ENCODE peak calls at places on chromosomes 7 and 10, in five cellular contexts. A is IMR-90, U is H9, C is mesendoderm, F is mesenchymal stem cell. I is an unnamed sample.

GRCh38 chr10:56605043-56605442 is 244.0 kb upstream of the ZWINT start:
- DNase-seq in A (no peak), C (peak), U (peak), F (no peak), I (no peak)

GRCh38 chr7:16891338-16891737 is 9.6 kb upstream of the AGR3 start:
- DNase-seq in A (peak), F (peak), C (peak), U (peak), I (no peak)

GRCh38 chr7:33837356-33837851 is 67.9 kb upstream of the BMPER start:
- DNase-seq in A (no peak), F (peak), U (no peak), C (no peak), I (no peak)

GRCh38 chr7:36129048-36129534 is 24.0 kb upstream of the EEPD1 start:
- DNase-seq in C (no peak), A (peak), F (peak), U (no peak), I (no peak)

GRCh38 chr10:78863121-78863520 is 205.6 kb upstream of the ZMIZ1 start:
- DNase-seq in F (no peak), U (no peak), C (no peak), A (no peak), I (no peak)

GRCh38 chr10:88783734-88784133 is 18.8 kb upstream of the LIPM start:
- DNase-seq in C (no peak), U (no peak), F (peak), A (peak), I (no peak)

GRCh38 chr7:37113661-37114355 is 334.9 kb downstream of the ELMO1 start:
- DNase-seq in A (no peak), F (no peak), C (no peak), U (no peak), I (no peak)

GRCh38 chr10:28540145-28540544 is 7.2 kb downstream of the WAC start:
- DNase-seq in U (no peak), A (no peak), F (no peak), C (no peak), I (no peak)

GRCh38 chr10:131043039-131043691 is 268.4 kb downstream of the TCERG1L start:
- DNase-seq in C (no peak), U (no peak), A (no peak), F (no peak), I (no peak)

GRCh38 chr7:27182285-27182827 is 2.7 kb downstream of the HOXA11 start:
- DNase-seq in U (peak), C (no peak), A (no peak), F (no peak), I (no peak)

GRCh38 chr7:7212612-7213011 is 30.3 kb downstream of the C1GALT1 start:
- DNase-seq in A (no peak), F (peak), U (no peak), C (peak), I (no peak)

GRCh38 chr7:68868975-68869374 is 729.3 kb upstream of the AUTS2 start:
- DNase-seq in C (no peak), A (no peak), F (no peak), U (no peak), I (no peak)

GRCh38 chr7:116851175-116851574 is 11.2 kb upstream of the CAPZA2 start:
- DNase-seq in A (no peak), U (no peak), F (no peak), C (no peak), I (no peak)

DNA sequence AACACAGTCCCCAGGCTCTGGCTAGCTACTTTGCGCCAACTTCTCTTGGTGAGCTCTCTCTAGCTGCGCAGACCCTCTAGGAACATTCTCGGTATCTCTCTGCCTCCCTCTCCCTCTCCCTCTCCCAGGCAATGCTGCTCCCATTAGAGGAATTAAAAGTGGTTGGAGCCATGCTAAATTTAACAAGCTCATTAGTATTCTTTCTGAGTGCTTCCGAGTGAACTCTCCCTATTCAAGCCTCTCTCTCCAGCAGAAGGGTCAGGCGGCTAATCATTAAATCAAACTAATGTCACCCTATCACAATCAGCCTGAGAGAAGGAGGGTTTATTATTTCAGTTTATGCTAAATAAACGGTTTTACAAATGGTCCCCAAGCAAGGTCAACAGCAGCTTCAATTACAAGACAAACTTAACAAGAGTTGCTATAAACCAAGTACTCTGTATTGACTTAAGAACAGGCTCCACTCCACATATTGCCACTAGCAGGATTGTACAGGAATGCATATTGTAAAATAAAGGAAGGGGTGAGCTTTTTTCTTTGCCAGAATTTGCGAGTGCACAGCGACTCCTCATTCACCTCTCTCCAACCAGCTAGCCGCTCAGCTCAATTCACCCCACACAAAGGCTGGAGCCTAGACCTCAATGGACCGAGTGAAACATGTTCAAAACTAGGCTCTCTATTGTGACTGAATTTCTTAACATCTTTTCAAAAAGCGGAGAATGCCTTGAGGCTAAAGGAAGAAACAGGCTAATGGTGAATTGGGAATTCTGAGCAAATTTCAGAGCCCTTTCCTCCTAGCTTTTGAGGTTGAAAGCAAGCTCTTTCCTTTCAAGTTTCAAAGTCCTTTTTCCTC is 84.4 kb downstream of the GLI3 start:
- DNase-seq in F (no peak), C (no peak), U (no peak), A (no peak), I (peak)
- H2AK5ac ChIP-seq in F (no peak), C (no peak), U (no peak), A (no peak), I (no peak)

GRCh38 chr10:119209050-119209735 is 1.8 kb downstream of the GRK5 start:
- DNase-seq in U (peak), A (peak), F (peak), C (peak), I (peak)

GRCh38 chr10:119210633-119211032 is 3.3 kb downstream of the GRK5 start:
- DNase-seq in F (no peak), C (no peak), U (no peak), A (no peak), I (no peak)

GRCh38 chr10:119209736-119210355 is 2.5 kb downstream of the GRK5 start:
- DNase-seq in F (peak), A (peak), U (no peak), C (no peak), I (no peak)

GRCh38 chr10:119211176-119211575 is 3.8 kb downstream of the GRK5 start:
- DNase-seq in C (no peak), U (no peak), F (peak), A (peak), I (no peak)

DNA sequence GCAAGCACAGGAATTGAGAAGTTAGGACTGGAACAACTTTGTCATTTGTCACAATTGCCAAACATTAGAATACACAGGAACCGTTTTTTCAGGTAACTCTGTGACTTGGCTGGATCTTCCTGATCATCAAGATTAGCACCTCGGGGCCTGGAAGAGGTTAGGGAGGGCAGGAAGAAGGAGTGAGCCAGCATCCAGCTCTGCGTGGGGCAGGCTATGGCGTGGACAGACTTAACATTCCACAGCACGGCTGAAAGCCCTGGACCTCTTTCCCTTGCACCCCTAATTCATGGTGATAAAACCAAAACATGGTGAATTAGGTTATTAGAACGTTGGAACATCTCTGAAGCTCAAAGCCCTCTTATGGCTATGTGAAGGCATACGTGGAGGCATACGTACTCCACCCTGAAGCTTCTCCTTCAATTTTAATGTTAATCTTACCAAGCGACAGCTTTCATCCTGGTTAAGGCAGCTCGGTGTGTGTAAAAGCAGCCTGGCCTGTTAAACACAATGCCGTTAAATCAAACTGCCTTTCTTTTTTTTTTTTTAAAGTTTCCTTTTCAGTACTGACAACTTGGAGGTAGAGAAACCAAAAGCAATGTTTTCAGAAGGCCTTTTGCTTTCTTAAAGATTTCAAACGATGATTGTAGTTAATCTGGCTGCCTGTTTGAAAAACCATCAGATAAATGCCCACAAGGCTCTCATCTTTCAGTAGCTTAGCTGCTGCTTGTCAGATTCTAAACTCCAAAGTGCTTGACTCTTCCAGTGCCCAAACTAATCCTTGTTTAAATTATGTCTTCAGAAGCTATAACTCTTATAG is 4.5 kb downstream of the GRK5 start:
- DNase-seq in U (no peak), A (no peak), C (peak), F (peak), I (no peak)
- H3K9ac ChIP-seq in U (no peak), A (peak), C (no peak), F (peak), I (no peak)

GRCh38 chr10:3951993-3952392 is 167.0 kb upstream of the KLF6 start:
- DNase-seq in C (no peak), F (no peak), U (no peak), A (no peak), I (no peak)

GRCh38 chr10:3948843-3949242 is 163.8 kb upstream of the KLF6 start:
- DNase-seq in F (no peak), C (no peak), A (peak), U (no peak), I (no peak)

GRCh38 chr10:3950676-3951275 is 165.8 kb upstream of the KLF6 start:
- DNase-seq in A (no peak), F (no peak), C (no peak), U (no peak), I (no peak)

GRCh38 chr10:3946234-3947229 is 161.5 kb upstream of the KLF6 start:
- DNase-seq in C (peak), A (no peak), U (no peak), F (no peak), I (no peak)

DNA sequence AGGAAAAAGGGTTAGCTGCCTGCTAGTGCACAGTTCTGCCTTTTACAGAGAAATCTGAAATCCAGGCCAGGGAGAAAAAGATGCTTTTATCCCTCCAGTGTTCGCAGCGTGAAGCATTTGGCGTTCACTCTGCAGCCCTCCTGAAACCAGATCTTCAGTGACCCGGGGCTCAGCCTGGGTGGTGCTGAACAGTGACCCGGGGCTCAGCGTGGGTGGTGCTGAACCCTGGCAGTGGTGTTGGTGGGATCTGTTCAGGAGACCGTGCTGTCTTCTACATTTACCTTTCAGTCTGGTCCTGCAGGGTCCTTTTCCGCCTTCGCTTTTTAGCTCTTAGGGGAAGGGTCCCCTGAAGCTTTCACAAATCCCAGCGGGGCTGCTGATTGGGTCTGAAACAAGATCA is 164.7 kb upstream of the KLF6 start:
- DNase-seq in C (no peak), A (no peak), F (no peak), U (no peak), I (no peak)
- H2AK5ac ChIP-seq in C (no peak), A (no peak), F (no peak), U (no peak), I (no peak)

DNA sequence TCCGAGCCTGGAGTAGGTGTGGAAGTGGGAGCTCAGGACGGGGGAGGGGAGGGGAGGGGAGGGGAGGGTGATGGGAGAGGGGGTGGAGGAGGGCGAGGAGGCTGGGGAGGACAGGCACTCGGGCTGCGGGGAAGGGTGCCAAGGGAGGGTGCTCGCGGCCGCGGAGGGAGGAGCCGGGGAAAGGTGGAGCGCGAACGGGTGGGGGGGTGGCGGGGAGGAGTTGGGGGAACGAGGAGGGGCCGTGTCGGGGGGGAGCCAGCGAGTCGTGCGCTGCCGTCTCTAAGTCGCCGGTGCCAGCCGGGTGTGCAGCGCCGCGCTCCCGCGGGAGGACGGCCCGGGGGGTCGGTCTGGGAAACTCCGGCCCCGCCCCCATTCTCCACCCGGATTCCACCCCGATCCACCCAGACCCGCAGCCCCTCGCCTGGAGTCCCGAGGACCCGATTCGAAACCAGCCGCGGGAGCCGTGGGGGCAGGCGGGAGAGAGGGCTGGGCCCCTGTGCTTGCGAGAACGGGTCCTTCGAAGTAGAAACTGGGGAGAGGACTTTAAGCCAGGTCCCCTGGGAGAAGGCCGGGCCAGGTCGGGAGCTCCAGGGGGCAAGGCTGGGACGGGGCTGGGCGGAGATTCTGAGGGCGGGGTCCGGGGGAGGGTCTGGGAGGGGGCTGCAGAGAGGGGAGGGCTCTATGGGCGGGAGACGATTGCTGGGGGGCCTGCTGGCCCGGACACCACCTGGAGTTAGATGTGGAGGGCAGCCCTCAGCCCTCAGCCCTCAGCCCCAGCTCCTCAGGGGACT is at the start of gene ZNF467:
- DNase-seq in C (peak), F (peak), U (no peak), A (no peak), I (no peak)
- H3K9ac ChIP-seq in C (peak), F (no peak), U (no peak), A (peak), I (peak)